ENCODE peak calls at places on chromosomes 7 and 10, in four cellular contexts. R is NCI-H1417, O is Panc1, G is NCI-H2029. N is an unnamed sample.

GRCh38 chr10:60978287-60979115 is 34.5 kb upstream of the RHOBTB1 start:
- DNase-seq in R (peak), O (no peak), G (no peak), N (no peak)

GRCh38 chr7:108129018-108129965 is 869 bp downstream of the LAMB4 start:
- DNase-seq in R (no peak), O (no peak), G (no peak), N (peak)

GRCh38 chr10:73649876-73650536 is 5.8 kb downstream of the SYNPO2L start:
- DNase-seq in R (no peak), O (no peak), G (no peak), N (no peak)

GRCh38 chr10:42961776-42962119 is 115.1 kb upstream of the RET start:
- DNase-seq in R (no peak), O (no peak), G (no peak), N (no peak)

GRCh38 chr7:23956769-23957556 is 246.9 kb downstream of the STK31 start:
- DNase-seq in R (no peak), O (no peak), G (no peak), N (peak)

GRCh38 chr7:8126768-8127167 is 135.2 kb downstream of the ICA1 start:
- DNase-seq in R (no peak), O (no peak), G (no peak), N (no peak)

GRCh38 chr7:36884863-36885262 is 160.6 kb upstream of the AOAH start:
- DNase-seq in R (no peak), O (no peak), G (no peak), N (no peak)

GRCh38 chr7:106353944-106354343 is 69.2 kb upstream of the NAMPT start:
- DNase-seq in R (no peak), O (no peak), G (no peak), N (no peak)

GRCh38 chr10:36555036-36555435 is 570.4 kb upstream of the ANKRD30A start:
- DNase-seq in R (no peak), O (no peak), G (no peak), N (no peak)

GRCh38 chr7:497946-498655 is 21.5 kb downstream of the PDGFA start:
- DNase-seq in R (no peak), O (no peak), G (no peak), N (no peak)

GRCh38 chr10:72625608-72626443 is at the start of gene MICU1:
- DNase-seq in R (peak), O (peak), G (peak), N (peak)

GRCh38 chr7:134856692-134857091 is 77.3 kb downstream of the CALD1 start:
- DNase-seq in R (no peak), O (no peak), G (no peak), N (no peak)

GRCh38 chr10:75541411-75541810 is 110.0 kb downstream of the LRMDA start:
- DNase-seq in R (no peak), O (no peak), G (no peak), N (no peak)

GRCh38 chr10:95457319-95457886 is 103.8 kb downstream of the SORBS1 start:
- DNase-seq in R (no peak), O (no peak), G (no peak), N (no peak)

GRCh38 chr7:45180084-45180986 is 22.7 kb downstream of the RAMP3 start:
- DNase-seq in R (no peak), O (no peak), G (no peak), N (no peak)

GRCh38 chr7:91379246-91379645 is 115.0 kb downstream of the FZD1 start:
- DNase-seq in R (no peak), O (no peak), G (no peak), N (no peak)

GRCh38 chr7:46682841-46683624 is 762.0 kb upstream of the IGFBP3 start:
- DNase-seq in R (no peak), O (no peak), G (no peak), N (no peak)

N was measured in smooth muscle cell of the brain vasculature.